ENCODE peak calls at places on chromosomes 11 and 22, in four cellular contexts. O is A673, M is esophagus muscularis mucosa, T is spleen. L is an unnamed sample. For H3K36me3 and H3K4me1, the result is how much of the 10 kb centered on the place peaks cover.

GRCh38 chr11:15327786-15328231 is 213.1 kb downstream of the INSC start:
- DNase-seq in O (peak), M (peak), T (no peak), L (peak)

GRCh38 chr11:131628739-131629138 is 258.3 kb downstream of the NTM start:
- DNase-seq in O (no peak), M (no peak), T (no peak), L (no peak)

GRCh38 chr11:122634507-122634906 is 21.0 kb upstream of the UBASH3B start:
- DNase-seq in O (no peak), M (no peak), T (peak), L (peak)

GRCh38 chr11:122697636-122698167 is 42.2 kb downstream of the UBASH3B start:
- DNase-seq in O (peak), M (no peak), T (no peak), L (no peak)

GRCh38 chr22:49567894-49568750 is 259.6 kb downstream of the BRD1 start:
- DNase-seq in O (no peak), M (no peak), T (peak), L (no peak)

GRCh38 chr22:42680648-42681047 is 31.5 kb upstream of the CYB5R3 start:
- DNase-seq in O (peak), M (no peak), T (no peak), L (no peak)

GRCh38 chr22:27670701-27671412 is 130.7 kb downstream of the MN1 start:
- DNase-seq in O (peak), M (no peak), T (peak), L (no peak)

GRCh38 chr11:75400110-75400865 is 970 bp downstream of the RPS3 start:
- DNase-seq in O (peak), M (no peak), T (no peak), L (no peak)

GRCh38 chr22:44171486-44172076 is 9.1 kb upstream of the PARVG start:
- DNase-seq in O (no peak), M (no peak), T (peak), L (no peak)

GRCh38 chr11:111918390-111919256 is at the start of gene C11orf52:
- DNase-seq in O (peak), M (peak), T (no peak), L (peak)

GRCh38 chr11:43397251-43397650 is 38.5 kb downstream of the TTC17 start:
- DNase-seq in O (no peak), M (no peak), T (no peak), L (no peak)

GRCh38 chr11:19769820-19770219 is 57.2 kb downstream of the NAV2 start:
- DNase-seq in O (no peak), M (no peak), T (no peak), L (no peak)

GRCh38 chr11:116740741-116741140 is 32.0 kb downstream of the BUD13 start:
- DNase-seq in O (no peak), M (peak), T (no peak), L (no peak)

GRCh38 chr11:65132238-65132987 is 1.9 kb downstream of the SYVN1 start:
- DNase-seq in O (no peak), M (no peak), T (peak), L (no peak)

GRCh38 chr11:64128255-64129006 is 37.5 kb downstream of the MACROD1 start:
- DNase-seq in O (no peak), M (no peak), T (no peak), L (no peak)

GRCh38 chr11:70544774-70545625 is 146.7 kb downstream of the CTTN start:
- DNase-seq in O (no peak), M (no peak), T (peak), L (peak)

GRCh38 chr11:70365536-70365912 is 32.8 kb upstream of the CTTN start:
- DNase-seq in O (no peak), M (no peak), T (no peak), L (no peak)

GRCh38 chr11:130246719-130247118 is 68.0 kb downstream of the ZBTB44 start:
- DNase-seq in O (peak), M (no peak), T (no peak), L (no peak)

GRCh38 chr11:128691802-128692749 is 1.8 kb upstream of the FLI1 start:
- DNase-seq in O (no peak), M (no peak), T (peak), L (no peak)

GRCh38 chr11:64186205-64187165 is 514 bp downstream of the STIP1 start:
- DNase-seq in O (peak), M (no peak), T (no peak), L (no peak)

GRCh38 chr22:37070744-37071143 is 19.2 kb downstream of the KCTD17 start:
- DNase-seq in O (no peak), M (no peak), T (no peak), L (no peak)

GRCh38 chr11:125433454-125434121 is 62.5 kb downstream of the FEZ1 start:
- DNase-seq in O (peak), M (no peak), T (no peak), L (no peak)

GRCh38 chr11:35463211-35463810 is 44.0 kb upstream of the SLC1A2 start:
- DNase-seq in O (no peak), M (peak), T (no peak), L (no peak)

GRCh38 chr22:47798229-47798628 is 1035.8 kb downstream of the TBC1D22A start:
- DNase-seq in O (no peak), M (no peak), T (peak), L (no peak)
- TF ChIP-seq CTCF in O (no peak), M (no peak), T (no peak), L (no peak)

GRCh38 chr22:40276877-40277823 is 69.2 kb upstream of the ADSL start:
- DNase-seq in O (no peak), M (no peak), T (no peak), L (no peak)

GRCh38 chr22:40279017-40279416 is 67.3 kb upstream of the ADSL start:
- DNase-seq in O (no peak), M (no peak), T (no peak), L (no peak)

GRCh38 chr22:40285508-40285907 is 60.8 kb upstream of the ADSL start:
- DNase-seq in O (no peak), M (no peak), T (no peak), L (no peak)

GRCh38 chr22:40281717-40282116 is 64.6 kb upstream of the ADSL start:
- DNase-seq in O (no peak), M (no peak), T (no peak), L (no peak)
- H3K36me3 ChIP-seq in O (under half), M (half or more), T (half or more), L (half or more)

DNA sequence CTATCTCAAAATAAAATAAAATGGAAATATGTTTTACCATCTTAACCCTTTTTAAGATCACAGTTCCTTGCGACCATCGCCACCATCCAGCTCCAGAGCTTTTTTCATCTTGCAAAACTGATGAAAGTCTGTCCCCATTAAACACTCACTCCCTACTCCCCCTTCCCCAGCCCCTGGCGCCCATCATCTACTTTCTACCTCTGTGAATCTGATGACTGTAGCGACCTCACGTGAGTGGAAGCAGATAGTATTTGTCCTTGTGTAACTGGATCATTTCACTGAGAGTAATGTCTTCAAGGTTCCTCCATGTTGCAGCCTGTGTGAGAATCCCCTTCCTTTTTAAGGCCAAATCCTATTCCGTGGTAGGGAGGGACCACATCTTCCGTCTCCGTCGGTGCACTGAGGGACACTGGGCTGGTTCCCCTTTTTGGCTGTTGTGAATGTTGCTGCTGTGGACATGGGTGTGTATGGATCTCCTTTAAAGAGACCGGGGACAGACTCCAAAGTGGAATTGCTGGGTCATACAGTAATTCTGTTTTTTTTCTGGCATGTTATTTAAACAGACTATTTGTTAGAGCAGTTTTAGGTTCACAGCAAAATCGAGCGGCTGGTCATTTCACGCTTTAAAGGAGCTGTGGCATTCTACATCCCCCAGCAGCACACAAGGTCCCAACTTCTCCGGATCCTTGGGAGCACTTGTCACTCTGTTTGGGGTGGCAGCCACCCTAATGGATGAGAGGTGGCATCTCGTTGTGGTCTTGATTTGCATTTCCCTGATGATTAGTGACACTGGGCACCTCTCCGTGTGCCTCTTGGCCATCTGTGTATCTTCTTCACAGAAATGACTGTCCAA is 120.0 kb downstream of the KCNQ1 start:
- DNase-seq in O (no peak), M (no peak), T (no peak), L (peak)
- H3K4me1 ChIP-seq in O (under half), M (under half), T (under half), L (under half)

GRCh38 chr11:67666303-67666645 is 8.1 kb downstream of the ALDH3B2 start:
- DNase-seq in O (no peak), M (no peak), T (no peak), L (no peak)

GRCh38 chr11:67666676-67667489 is 7.5 kb downstream of the ALDH3B2 start:
- DNase-seq in O (no peak), M (no peak), T (no peak), L (no peak)

GRCh38 chr11:67664696-67665536 is 9.5 kb downstream of the ALDH3B2 start:
- DNase-seq in O (no peak), M (no peak), T (no peak), L (no peak)

GRCh38 chr11:67664213-67664585 is 10.2 kb downstream of the ALDH3B2 start:
- DNase-seq in O (no peak), M (no peak), T (no peak), L (no peak)

GRCh38 chr11:67665537-67666302 is 8.7 kb downstream of the ALDH3B2 start:
- DNase-seq in O (no peak), M (no peak), T (no peak), L (no peak)
- TF ChIP-seq CTCF in O (no peak), M (no peak), T (no peak), L (peak)

DNA sequence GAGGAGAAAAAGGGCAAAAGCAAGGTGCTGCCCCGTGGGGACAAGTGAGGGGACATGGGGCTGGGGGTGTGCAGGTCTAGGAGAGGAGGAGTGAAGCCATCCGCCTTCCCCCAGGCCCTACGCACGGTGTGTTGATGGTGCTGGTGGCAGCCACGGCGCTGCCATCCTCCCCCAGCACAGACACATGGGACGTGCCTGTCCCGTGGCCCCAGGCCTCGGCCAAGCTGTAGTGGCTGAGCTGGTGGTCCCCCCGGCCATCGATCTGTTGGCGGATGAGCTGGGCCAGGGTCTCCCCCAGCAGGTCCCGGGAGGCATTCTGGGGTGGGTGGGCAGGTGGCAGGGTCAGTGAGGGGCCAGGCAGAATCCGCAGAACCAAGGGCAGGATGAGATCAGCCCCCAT is 18.9 kb downstream of the GGT5 start:
- DNase-seq in O (no peak), M (no peak), T (no peak), L (no peak)
- H3K36me3 ChIP-seq in O (under half), M (half or more), T (under half), L (under half)

GRCh38 chr11:6405039-6405667 is 13.7 kb downstream of the APBB1 start:
- DNase-seq in O (no peak), M (no peak), T (no peak), L (peak)
- H3K4me1 ChIP-seq in O (under half), M (under half), T (under half), L (under half)

GRCh38 chr22:21104126-21104691 is 58.5 kb downstream of the LRRC74B start:
- DNase-seq in O (no peak), M (no peak), T (no peak), L (no peak)
- TF ChIP-seq CTCF in O (no peak), M (no peak), T (no peak), L (no peak)

GRCh38 chr11:76623171-76623883 is 47.2 kb downstream of the LRRC32 start:
- DNase-seq in O (no peak), M (no peak), T (peak), L (no peak)

GRCh38 chr11:76622481-76623094 is 48.0 kb downstream of the LRRC32 start:
- DNase-seq in O (no peak), M (no peak), T (peak), L (no peak)

GRCh38 chr11:76621466-76621865 is 49.1 kb downstream of the LRRC32 start:
- DNase-seq in O (no peak), M (no peak), T (peak), L (no peak)

GRCh38 chr11:76620471-76620870 is 50.1 kb downstream of the LRRC32 start:
- DNase-seq in O (no peak), M (no peak), T (no peak), L (no peak)

DNA sequence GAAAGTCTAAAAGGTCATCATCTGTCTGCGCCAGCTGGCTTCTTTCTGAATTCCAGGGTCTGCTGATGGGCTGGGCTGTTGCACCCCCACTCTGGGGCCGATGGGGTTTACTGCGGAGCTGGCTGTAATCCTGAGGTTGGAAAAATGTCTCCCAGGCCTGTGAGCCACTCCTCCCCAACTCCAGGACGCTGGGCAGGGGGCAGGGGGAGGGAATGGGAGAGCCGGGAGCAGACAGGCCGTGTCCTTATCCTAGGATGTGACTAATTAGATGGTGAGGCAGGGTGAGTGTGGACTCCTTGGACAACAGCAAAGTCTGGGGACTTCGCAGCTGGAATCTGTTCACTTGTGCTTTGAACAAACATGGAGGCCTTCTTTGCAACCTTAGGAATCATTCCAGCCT is 48.7 kb downstream of the LRRC32 start:
- DNase-seq in O (no peak), M (no peak), T (peak), L (no peak)
- H3K36me3 ChIP-seq in O (under half), M (under half), T (under half), L (under half)

DNA sequence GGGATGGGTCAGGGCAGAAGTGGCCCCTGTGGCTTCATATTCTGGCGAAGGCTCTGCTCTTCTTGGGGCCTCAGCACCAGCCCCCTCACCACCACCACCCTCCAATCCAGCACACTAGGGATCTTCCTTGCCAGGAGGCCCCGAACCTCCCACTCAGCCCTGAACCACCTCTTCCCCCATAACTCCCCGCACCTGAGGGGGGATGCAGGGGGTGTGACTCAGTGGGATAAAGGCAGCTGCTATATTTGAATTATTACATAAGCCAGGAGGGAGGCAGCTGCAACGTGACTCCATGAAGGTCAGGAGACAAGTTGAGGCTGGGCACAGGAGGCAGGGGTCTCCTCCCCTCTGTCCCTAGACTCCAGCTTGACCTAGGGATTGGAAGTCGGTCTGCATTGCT is 5.6 kb upstream of the PDE2A start:
- DNase-seq in O (no peak), M (no peak), T (no peak), L (no peak)
- H3K4me1 ChIP-seq in O (under half), M (under half), T (under half), L (under half)